ENCODE peak calls at places on chromosomes 1 and 21, in nine cellular contexts. O is left ventricle myocardium inferior, S is mammary epithelial cell, T is psoas muscle, G is A549, V is neural progenitor cell, C is IMR-90, U is brain microvascular endothelial cell, J is colonic mucosa. B is an unnamed sample.

GRCh38 chr21:44618504-44618903 is 6.6 kb downstream of the KRTAP10-8 start:
- DNase-seq in S (no peak), J (peak; percentile 34), G (peak; percentile 14), U (peak; percentile 7), C (peak; percentile 14), O (peak; percentile 49), T (peak; percentile 29), V (no peak), B (no peak)

GRCh38 chr1:194013561-194013960 is 827.1 kb upstream of the B3GALT2 start:
- DNase-seq in U (peak; percentile 32), J (no peak), C (no peak), V (no peak), G (no peak), T (no peak), O (no peak), S (no peak), B (no peak)

GRCh38 chr1:32138965-32139364 is 31.1 kb downstream of the KPNA6 start:
- DNase-seq in V (no peak), T (no peak), C (peak; percentile 55), O (no peak), J (no peak), S (peak; percentile 41), U (no peak), G (peak; percentile 21), B (no peak)

GRCh38 chr21:15219866-15220265 is 155.1 kb upstream of the NRIP1 start:
- DNase-seq in S (no peak), U (no peak), J (no peak), V (no peak), C (no peak), T (no peak), G (no peak), O (no peak), B (no peak)

GRCh38 chr1:184753608-184754478 is 815 bp downstream of the EDEM3 start:
- DNase-seq in C (peak; percentile 29), V (peak; percentile 79), J (peak; percentile 54), T (peak; percentile 51), O (peak; percentile 39), U (peak; percentile 8), S (peak; percentile 12), G (peak; percentile 21), B (peak; percentile 70)

GRCh38 chr1:111219466-111220286 is 7.8 kb upstream of the CHI3L2 start:
- DNase-seq in G (no peak), S (no peak), J (no peak), U (no peak), V (peak; percentile 87), C (no peak), T (no peak), O (no peak), B (peak; percentile 82)

GRCh38 chr1:234658143-234658542 is 48.2 kb upstream of the IRF2BP2 start:
- DNase-seq in J (peak; percentile 45), O (no peak), T (no peak), U (peak; percentile 21), G (peak; percentile 48), S (peak; percentile 99), C (peak; percentile 73), V (peak; percentile 46), B (no peak)

GRCh38 chr1:160340146-160340545 is 2.9 kb downstream of the COPA start:
- DNase-seq in G (no peak), T (no peak), S (no peak), O (no peak), V (no peak), C (no peak), U (no peak), J (no peak), B (no peak)

GRCh38 chr1:223654083-223654482 is 11.4 kb downstream of the CAPN8 start:
- DNase-seq in V (no peak), O (no peak), S (no peak), G (peak; percentile 67), J (peak; percentile 41), C (no peak), T (no peak), U (no peak), B (no peak)

GRCh38 chr1:187517508-187517907 is 688.8 kb downstream of the PLA2G4A start:
- DNase-seq in T (no peak), C (no peak), J (no peak), S (no peak), U (no peak), O (no peak), V (no peak), G (no peak), B (no peak)

GRCh38 chr1:243968413-243968812 is 82.7 kb upstream of the ZBTB18 start:
- DNase-seq in T (no peak), S (no peak), J (no peak), G (no peak), U (peak; percentile 24), C (peak; percentile 32), O (no peak), V (no peak), B (no peak)

GRCh38 chr1:226938903-226939438 is 1.1 kb upstream of the COQ8A start:
- DNase-seq in G (peak; percentile 36), V (no peak), T (no peak), O (no peak), J (no peak), U (peak; percentile 16), C (peak; percentile 55), S (peak; percentile 50), B (no peak)

GRCh38 chr1:30749691-30750583 is 7.6 kb downstream of the LAPTM5 start:
- DNase-seq in C (no peak), O (no peak), G (no peak), U (no peak), V (no peak), J (no peak), S (no peak), T (no peak), B (peak; percentile 75)

GRCh38 chr21:36209626-36210171 is 53.1 kb downstream of the DOP1B start:
- DNase-seq in U (peak; percentile 42), S (peak; percentile 73), C (peak; percentile 82), J (peak; percentile 71), V (peak; percentile 61), O (no peak), T (no peak), G (peak; percentile 81), B (no peak)

GRCh38 chr21:36773111-36773510 is 74.2 kb downstream of the SIM2 start:
- DNase-seq in U (peak; percentile 41), J (peak; percentile 80), V (no peak), G (peak; percentile 26), S (peak; percentile 84), T (peak; percentile 88), O (peak; percentile 86), C (peak; percentile 89), B (no peak)

GRCh38 chr1:44611866-44612265 is 62.4 kb downstream of the TMEM53 start:
- DNase-seq in T (no peak), S (no peak), U (no peak), C (no peak), J (no peak), G (no peak), O (no peak), V (no peak), B (no peak)
- H3K4me3 ChIP-seq in T (no peak overlapping the region), S (no peak overlapping the region), U (no peak overlapping the region), C (no peak overlapping the region), J (no peak overlapping the region), G (no peak overlapping the region), O (no peak overlapping the region), V (no peak overlapping the region), B (no peak overlapping the region)

GRCh38 chr1:26277719-26278118 is 2.2 kb upstream of the SH3BGRL3 start:
- DNase-seq in G (no peak), S (no peak), C (no peak), J (no peak), O (no peak), V (no peak), T (no peak), U (no peak), B (no peak)

GRCh38 chr1:26278303-26278702 is 1.6 kb upstream of the SH3BGRL3 start:
- DNase-seq in C (peak; percentile 77), V (no peak), J (peak; percentile 92), O (peak; percentile 51), S (peak; percentile 98), U (peak; percentile 27), G (no peak), T (peak; percentile 44), B (no peak)

GRCh38 chr1:26276432-26276838 is 3.5 kb upstream of the SH3BGRL3 start:
- DNase-seq in U (no peak), G (no peak), C (no peak), O (no peak), V (no peak), T (no peak), J (no peak), S (no peak), B (no peak)

GRCh38 chr1:26275580-26276431 is 4.1 kb upstream of the SH3BGRL3 start:
- DNase-seq in T (peak; percentile 80), O (peak; percentile 81), U (peak; percentile 89), V (peak; percentile 86), S (peak; percentile 98), G (peak; percentile 85), J (peak; percentile 95), C (peak; percentile 95), B (no peak)

GRCh38 chr1:26277261-26277661 is 2.6 kb upstream of the SH3BGRL3 start:
- DNase-seq in V (no peak), O (no peak), U (no peak), G (no peak), J (peak; percentile 64), C (no peak), T (no peak), S (peak; percentile 45), B (no peak)
- H3K4me3 ChIP-seq in V (no peak overlapping the region), O (no peak overlapping the region), U (no peak overlapping the region), G (no peak overlapping the region), J (no peak overlapping the region), C (no peak overlapping the region), T (peak overlapping the region; percentile 1), S (no peak overlapping the region), B (no peak overlapping the region)

GRCh38 chr1:218250492-218250891 is 34.6 kb upstream of the RRP15 start:
- DNase-seq in O (no peak), C (no peak), U (no peak), S (no peak), J (no peak), G (no peak), V (no peak), T (no peak), B (no peak)
- H3K4me3 ChIP-seq in O (no peak overlapping the region), C (no peak overlapping the region), U (no peak overlapping the region), S (no peak overlapping the region), J (no peak overlapping the region), G (no peak overlapping the region), V (no peak overlapping the region), T (no peak overlapping the region), B (no peak overlapping the region)

DNA sequence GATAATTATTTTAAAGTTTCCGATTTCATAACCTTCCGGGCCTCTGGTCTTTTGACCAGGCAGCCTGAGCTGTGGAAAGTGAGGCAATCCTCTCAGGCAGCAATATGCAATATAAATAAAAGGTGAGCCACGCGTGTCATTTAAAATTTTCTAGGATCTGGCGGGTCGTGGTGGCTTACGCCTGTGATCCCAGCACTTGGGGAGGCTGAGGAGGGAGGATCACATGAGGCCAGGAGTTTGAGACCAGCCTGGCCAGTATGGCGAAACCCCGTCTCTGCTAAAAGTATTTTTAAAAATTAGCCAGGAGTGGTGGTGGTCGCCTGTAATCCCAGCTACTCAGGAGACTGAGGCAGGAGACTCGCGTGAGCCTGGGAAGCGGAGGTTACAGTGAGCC is 546 bp upstream of the ZNF695 start:
- DNase-seq in C (no peak), J (no peak), T (no peak), S (no peak), U (no peak), V (no peak), O (no peak), G (no peak), B (no peak)
- H3K4me3 ChIP-seq in C (no peak overlapping the region), J (no peak overlapping the region), T (no peak overlapping the region), S (peak overlapping the region; percentile 62), U (peak overlapping the region; percentile 84), V (no peak overlapping the region), O (peak overlapping the region; percentile 81), G (peak overlapping the region; percentile 63), B (no peak overlapping the region)

B was measured in GM06990.